ENCODE peak calls at places on chromosomes 16 and 17, in nine cellular contexts. J, R, G, S, V, N, A, K and T are unnamed samples.

GRCh38 chr17:74466111-74466784 is at the start of gene CD300A:
- DNase-seq in R (no peak), G (no peak), K (no peak), J (no peak), V (no peak), N (no peak), S (no peak), A (no peak), T (no peak)

GRCh38 chr17:38562903-38563302 is 42.8 kb downstream of the SRCIN1 start:
- DNase-seq in V (no peak), A (no peak), G (no peak), J (no peak), K (no peak), R (no peak), S (no peak), N (no peak), T (no peak)

GRCh38 chr17:57861737-57862409 is 12.0 kb upstream of the MRPS23 start:
- DNase-seq in J (peak; percentile 53), N (peak; percentile 62), A (peak; percentile 88), G (no peak), V (peak; percentile 65), S (no peak), R (no peak), K (peak; percentile 89), T (no peak)

GRCh38 chr17:47990962-47991731 is 20.2 kb downstream of the CDK5RAP3 start:
- DNase-seq in V (no peak), A (peak; percentile 70), G (no peak), J (no peak), K (no peak), R (no peak), S (no peak), N (no peak), T (no peak)

GRCh38 chr16:89988951-89989350 is 30.3 kb downstream of the DBNDD1 start:
- DNase-seq in A (no peak), G (no peak), J (no peak), V (no peak), K (no peak), S (no peak), N (no peak), R (no peak), T (no peak)

GRCh38 chr16:50581830-50582229 is 33.6 kb downstream of the NKD1 start:
- DNase-seq in N (no peak), G (no peak), R (no peak), K (peak; percentile 69), S (no peak), J (no peak), V (no peak), A (no peak), T (no peak)

GRCh38 chr16:24977673-24978065 is 37.5 kb downstream of the ARHGAP17 start:
- DNase-seq in R (no peak), S (no peak), A (no peak), G (peak; percentile 42), N (no peak), K (no peak), V (peak; percentile 27), J (no peak), T (no peak)

GRCh38 chr17:77212833-77213777 is 72.3 kb downstream of the SEC14L1 start:
- DNase-seq in J (no peak), A (no peak), R (no peak), G (no peak), V (no peak), K (no peak), S (no peak), N (no peak), T (no peak)

GRCh38 chr17:41772218-41772585 is 14.3 kb downstream of the JUP start:
- DNase-seq in J (no peak), G (peak; percentile 70), V (no peak), K (no peak), N (peak; percentile 84), R (no peak), A (no peak), S (no peak), T (no peak)

GRCh38 chr17:51435641-51436091 is 175.3 kb downstream of the UTP18 start:
- DNase-seq in J (peak; percentile 17), V (peak; percentile 90), K (no peak), S (no peak), N (peak; percentile 84), A (peak; percentile 66), G (peak; percentile 29), R (no peak), T (peak; percentile 66)

GRCh38 chr17:2081564-2081963 is 26.7 kb downstream of the HIC1 start:
- DNase-seq in A (no peak), R (no peak), K (no peak), S (no peak), J (no peak), V (no peak), N (no peak), G (peak; percentile 63), T (no peak)

GRCh38 chr17:44213403-44214229 is 5.9 kb downstream of the UBTF start:
- DNase-seq in K (no peak), J (no peak), R (no peak), G (no peak), A (no peak), N (no peak), S (no peak), V (no peak), T (no peak)

GRCh38 chr17:44758414-44759095 is at the start of gene ADAM11:
- DNase-seq in N (no peak), R (no peak), A (peak; percentile 91), J (no peak), V (no peak), K (no peak), G (no peak), S (no peak), T (no peak)

GRCh38 chr16:85557976-85558589 is 55.0 kb upstream of the GSE1 start:
- DNase-seq in A (no peak), K (no peak), G (peak; percentile 55), S (no peak), V (no peak), R (no peak), J (no peak), N (peak; percentile 80), T (no peak)

GRCh38 chr16:17483266-17483864 is 12.6 kb upstream of the XYLT1 start:
- DNase-seq in N (no peak), A (no peak), G (no peak), J (no peak), R (no peak), K (peak; percentile 3), V (no peak), S (no peak), T (no peak)

GRCh38 chr17:80377798-80378197 is 37.2 kb upstream of the ENDOV start:
- DNase-seq in J (no peak), R (no peak), G (no peak), N (no peak), K (peak; percentile 31), S (no peak), V (no peak), A (no peak), T (no peak)

GRCh38 chr16:10070591-10070990 is 111.6 kb downstream of the GRIN2A start:
- DNase-seq in A (no peak), V (no peak), K (no peak), R (no peak), S (no peak), N (no peak), J (no peak), G (no peak), T (no peak)

GRCh38 chr16:81604960-81605383 is 160.4 kb downstream of the CMIP start:
- DNase-seq in J (no peak), K (no peak), G (peak; percentile 69), S (no peak), N (peak; percentile 42), A (no peak), V (peak; percentile 57), R (no peak), T (no peak)

GRCh38 chr16:58487566-58488351 is 12.2 kb upstream of the NDRG4 start:
- DNase-seq in J (peak; percentile 78), V (peak; percentile 87), G (peak; percentile 82), K (peak; percentile 81), N (peak; percentile 94), S (no peak), A (peak; percentile 92), R (peak; percentile 80), T (peak; percentile 94)

GRCh38 chr17:50067996-50068395 is 12.1 kb downstream of the ITGA3 start:
- DNase-seq in R (no peak), S (no peak), K (no peak), J (no peak), N (no peak), G (no peak), V (no peak), A (no peak), T (no peak)

GRCh38 chr16:10581507-10581906 is 1.1 kb upstream of the EMP2 start:
- DNase-seq in A (no peak), J (no peak), N (no peak), R (no peak), V (no peak), G (no peak), S (no peak), K (no peak), T (no peak)

GRCh38 chr17:56310780-56311179 is 157.5 kb downstream of the ANKFN1 start:
- DNase-seq in S (no peak), V (no peak), K (no peak), N (no peak), R (no peak), G (no peak), J (no peak), A (no peak), T (no peak)

GRCh38 chr16:62752837-62753236 is 716.6 kb upstream of the CDH8 start:
- DNase-seq in J (no peak), K (no peak), R (no peak), G (no peak), S (no peak), N (no peak), A (no peak), V (no peak), T (no peak)
- TF ChIP-seq CTCF in J (no peak), K (no peak), R (no peak), G (no peak), S (no peak), N (no peak), A (no peak), V (no peak), T (no peak)

DNA sequence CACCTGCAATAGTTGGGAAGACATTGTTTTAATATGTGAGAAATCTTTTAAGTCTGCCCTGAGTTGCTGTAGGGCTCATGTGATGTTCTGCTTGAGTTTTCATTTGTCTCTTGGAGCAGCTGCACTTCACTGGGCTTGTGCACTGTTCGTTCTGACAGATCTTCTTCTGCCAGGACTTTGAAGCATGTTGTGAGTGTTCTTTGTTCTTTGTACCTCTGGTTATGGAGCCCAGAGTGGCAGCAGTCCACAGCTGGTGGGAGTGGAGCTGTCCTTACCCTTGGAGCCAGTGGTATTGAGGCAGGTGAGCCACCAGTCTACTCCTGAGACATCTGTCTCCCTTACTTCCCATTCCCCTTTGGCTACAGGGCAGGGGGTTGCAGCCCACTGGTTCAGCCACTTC is 64.6 kb downstream of the GNAO1 start:
- DNase-seq in N (no peak), V (no peak), A (no peak), S (no peak), K (peak; percentile 37), J (no peak), G (no peak), R (no peak), T (no peak)
- TF ChIP-seq CTCF in N (no peak), V (no peak), A (no peak), S (no peak), K (no peak), J (no peak), G (no peak), R (no peak), T (no peak)

GRCh38 chr17:75771334-75772281 is 6.6 kb upstream of the GALK1 start:
- DNase-seq in J (no peak), R (no peak), S (no peak), A (no peak), G (no peak), V (no peak), N (peak; percentile 49), K (peak; percentile 34), T (no peak)
- TF ChIP-seq CTCF in J (no peak), R (no peak), S (peak; percentile 50), A (peak; percentile 32), G (peak; percentile 28), V (peak; percentile 35), N (peak; percentile 9), K (no peak), T (peak; percentile 25)

GRCh38 chr17:72383053-72383847 is 262.4 kb downstream of the SOX9 start:
- DNase-seq in G (no peak), R (no peak), K (no peak), S (no peak), V (no peak), A (no peak), N (no peak), J (no peak), T (no peak)
- TF ChIP-seq CTCF in G (no peak), R (no peak), K (no peak), S (no peak), V (no peak), A (no peak), N (no peak), J (no peak), T (no peak)